ENCODE peak calls at places on chromosomes 3 and 15, in eight cellular contexts. V is fibroblast of pulmonary artery, R is cardiac muscle cell, X is progenitor cell of endocrine pancreas, B is IMR-90, G is ovary, H is fibroblast of villous mesenchyme, J is choroid plexus epithelial cell. P is an unnamed sample.

GRCh38 chr3:143769663-143770062 is 78.6 kb downstream of the SLC9A9 start:
- DNase-seq in G (no peak), R (no peak), V (peak; percentile 75), H (peak; percentile 74), J (peak; percentile 95), X (no peak), B (peak; percentile 57), P (peak; percentile 92)

GRCh38 chr15:57655087-57655486 is 51.4 kb upstream of the POLR2M start:
- DNase-seq in V (no peak), X (no peak), G (no peak), H (no peak), B (no peak), R (no peak), J (no peak), P (no peak)

GRCh38 chr15:66760968-66761722 is 59.1 kb downstream of the SMAD6 start:
- DNase-seq in H (peak; percentile 39), G (no peak), R (no peak), X (no peak), J (peak; percentile 45), V (peak; percentile 87), B (no peak), P (peak; percentile 65)

GRCh38 chr3:32525720-32526119 is 23.1 kb upstream of the CMTM6 start:
- DNase-seq in J (no peak), B (no peak), H (no peak), X (no peak), G (no peak), V (no peak), R (no peak), P (no peak)

GRCh38 chr3:196081834-196082470 is at the start of gene TFRC:
- DNase-seq in B (peak; percentile 86), G (peak; percentile 94), J (peak; percentile 90), X (peak; percentile 86), H (peak; percentile 91), V (peak; percentile 87), R (peak; percentile 97), P (peak; percentile 86)

GRCh38 chr15:64950888-64951287 is 38.8 kb downstream of the SPG21 start:
- DNase-seq in R (no peak), X (no peak), G (no peak), B (no peak), H (no peak), V (no peak), J (no peak), P (no peak)

GRCh38 chr3:17050051-17050450 is 165.3 kb downstream of the PLCL2 start:
- DNase-seq in X (no peak), B (no peak), G (no peak), R (no peak), H (peak; percentile 42), V (peak; percentile 18), J (no peak), P (no peak)

GRCh38 chr15:85408270-85408746 is 27.9 kb downstream of the AKAP13 start:
- DNase-seq in V (no peak), G (no peak), J (no peak), B (no peak), H (no peak), R (no peak), X (no peak), P (no peak)

GRCh38 chr15:84736375-84736774 is 12.0 kb upstream of the ZNF592 start:
- DNase-seq in V (no peak), H (no peak), X (no peak), G (no peak), R (no peak), B (no peak), J (no peak), P (no peak)

GRCh38 chr3:30924763-30925162 is 30.3 kb upstream of the GADL1 start:
- DNase-seq in G (no peak), V (peak; percentile 15), J (no peak), X (no peak), B (peak; percentile 31), R (no peak), H (peak; percentile 5), P (peak; percentile 76)

GRCh38 chr3:129650256-129650872 is 43.9 kb upstream of the PLXND1 start:
- DNase-seq in J (peak; percentile 87), V (peak; percentile 91), B (peak; percentile 84), X (peak; percentile 39), R (peak; percentile 68), G (peak; percentile 58), H (peak; percentile 87), P (peak; percentile 91)

GRCh38 chr3:82087958-82088357 is 326.5 kb upstream of the GBE1 start:
- DNase-seq in R (no peak), V (peak; percentile 81), B (peak; percentile 67), G (no peak), X (no peak), J (peak; percentile 90), H (peak; percentile 66), P (peak; percentile 82)

GRCh38 chr3:38554127-38554827 is 58.1 kb downstream of the EXOG start:
- DNase-seq in B (no peak), R (no peak), X (no peak), J (no peak), H (no peak), G (no peak), V (no peak), P (no peak)

GRCh38 chr15:59918994-59919951 is 84.8 kb upstream of the FOXB1 start:
- DNase-seq in V (peak; percentile 64), G (no peak), H (no peak), X (no peak), B (peak; percentile 56), R (no peak), J (peak; percentile 53), P (peak; percentile 67)

GRCh38 chr15:29172742-29173725 is 96.6 kb downstream of the NSMCE3 start:
- DNase-seq in R (no peak), X (no peak), B (no peak), V (no peak), J (no peak), G (no peak), H (no peak), P (no peak)

GRCh38 chr3:126666600-126667528 is 11.9 kb upstream of the TXNRD3 start:
- DNase-seq in R (no peak), X (no peak), H (no peak), J (no peak), G (no peak), B (no peak), V (no peak), P (no peak)

GRCh38 chr3:177468816-177469590 is 271.7 kb upstream of the TBL1XR1 start:
- DNase-seq in X (no peak), V (peak; percentile 47), H (peak; percentile 81), R (no peak), G (no peak), B (peak; percentile 49), J (peak; percentile 68), P (peak; percentile 89)

GRCh38 chr15:34241376-34242350 is 16.8 kb downstream of the EMC4 start:
- DNase-seq in V (peak; percentile 70), R (peak; percentile 48), B (peak; percentile 51), H (peak; percentile 48), X (no peak), J (peak; percentile 78), G (no peak), P (peak; percentile 65)
- TF ChIP-seq CTCF in V (peak; percentile 88), R (peak; percentile 80), B (peak; percentile 65), H (peak; percentile 80), X (peak; percentile 73), J (peak; percentile 79), G (no peak), P (peak; percentile 86)

DNA sequence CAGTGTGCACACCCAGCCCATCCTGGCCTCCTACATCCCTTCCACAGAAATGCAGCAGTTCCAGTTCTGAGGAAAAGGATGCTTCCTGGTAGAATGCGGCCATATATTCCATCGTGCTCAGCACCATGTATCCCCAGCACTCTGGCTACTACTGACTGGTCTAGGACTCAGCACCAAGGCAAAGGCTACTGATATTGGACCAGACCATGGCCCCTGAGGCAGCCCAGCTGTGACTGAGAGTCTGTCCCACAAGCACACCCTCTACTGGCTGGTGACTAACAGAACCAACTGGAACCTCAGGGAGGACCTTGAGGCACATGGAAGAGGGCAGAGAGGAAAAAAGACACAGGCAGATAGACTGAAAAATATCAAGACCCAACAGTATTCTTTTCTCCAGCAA is 30.0 kb downstream of the TARS3 start:
- DNase-seq in B (no peak), X (no peak), R (no peak), J (no peak), G (no peak), H (no peak), V (no peak), P (no peak)
- TF ChIP-seq CTCF in B (no peak), X (no peak), R (no peak), J (peak; percentile 6), G (no peak), H (peak; percentile 5), V (no peak), P (no peak)

DNA sequence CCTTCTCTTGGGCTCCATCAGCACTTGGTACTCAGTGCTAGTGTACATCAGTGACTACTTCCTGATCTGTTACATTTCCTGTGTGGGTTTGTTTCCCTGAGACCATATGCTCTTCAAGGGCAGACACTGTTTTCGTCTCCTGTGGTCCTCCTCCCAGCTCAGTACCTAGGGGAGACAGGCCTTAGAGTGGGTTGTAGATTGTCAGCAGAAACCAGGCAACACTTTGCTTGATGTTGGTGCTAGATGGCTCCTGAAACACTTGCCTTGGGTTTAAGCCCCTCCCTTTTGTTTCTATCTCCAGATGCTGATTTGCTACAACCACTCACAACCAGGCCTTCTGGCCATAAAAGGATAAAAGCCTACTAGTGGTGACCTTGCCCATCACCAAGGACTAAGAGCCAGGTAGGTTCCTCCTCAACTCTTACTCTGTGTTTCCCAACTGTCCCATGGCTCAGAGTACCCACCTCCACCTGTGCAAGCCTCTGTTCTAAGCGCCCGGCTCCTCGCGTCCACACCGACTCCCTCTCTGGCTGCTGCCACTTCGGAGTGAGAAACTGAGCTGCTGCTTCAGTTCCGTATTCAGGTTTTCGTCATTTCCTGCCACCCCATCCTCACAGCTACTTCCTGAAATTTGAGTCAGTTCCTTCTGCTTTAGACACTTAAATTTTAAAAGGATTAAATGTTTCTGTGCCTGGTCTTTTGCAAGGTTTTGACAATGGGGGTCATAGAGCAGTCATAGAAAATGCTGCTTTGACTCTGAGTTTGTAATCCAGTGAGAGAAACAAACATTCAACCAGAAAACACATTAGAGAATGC is at the start of gene HCLS1:
- DNase-seq in G (no peak), H (peak; percentile 55), V (peak; percentile 33), J (peak; percentile 20), X (no peak), B (no peak), R (no peak), P (peak; percentile 12)
- TF ChIP-seq CTCF in G (no peak), H (no peak), V (no peak), J (no peak), X (no peak), B (no peak), R (no peak), P (no peak)

GRCh38 chr3:64414043-64414442 is 188.8 kb upstream of the PRICKLE2 start:
- DNase-seq in J (no peak), H (no peak), X (no peak), B (no peak), V (no peak), R (no peak), G (no peak), P (no peak)

GRCh38 chr3:64405211-64405818 is 180.0 kb upstream of the PRICKLE2 start:
- DNase-seq in H (peak; percentile 79), X (no peak), R (no peak), V (peak; percentile 64), B (peak; percentile 67), J (peak; percentile 65), G (no peak), P (peak; percentile 69)

GRCh38 chr3:64410226-64410625 is 185.0 kb upstream of the PRICKLE2 start:
- DNase-seq in V (no peak), H (no peak), R (no peak), G (no peak), B (no peak), X (no peak), J (no peak), P (no peak)

GRCh38 chr3:64411101-64411500 is 185.8 kb upstream of the PRICKLE2 start:
- DNase-seq in H (no peak), V (no peak), B (no peak), G (no peak), X (no peak), R (no peak), J (no peak), P (no peak)

GRCh38 chr3:64408770-64409169 is 183.5 kb upstream of the PRICKLE2 start:
- DNase-seq in B (peak; percentile 39), X (no peak), J (peak; percentile 31), H (no peak), G (no peak), V (peak; percentile 56), R (no peak), P (peak; percentile 37)
- TF ChIP-seq CTCF in B (no peak), X (no peak), J (no peak), H (no peak), G (no peak), V (no peak), R (no peak), P (no peak)

P was measured in fibroblast of the aortic adventitia.